ENCODE peak calls at places on chromosomes 4 and X, in nine cellular contexts. V is GM03348; Z is ovary; O is kidney epithelial cell; W is AG04449; U is left colon; L is colonic mucosa; D is AG20443; J is stimulated activated CD8-positive, alpha-beta memory T cell treated with anti-CD3 and anti-CD28 coated beads, Interleukin-12 subunit alpha, Interleukin-12 subunit beta, amount 100 ng/mL, for 1 hour. N is an unnamed sample.

GRCh38 chrX:26670521-26670920 is 454.6 kb downstream of the MAGEB5 start:
- DNase-seq in D (no peak), L (no peak), O (no peak), U (no peak), Z (no peak), V (no peak), W (no peak), J (no peak), N (no peak)

GRCh38 chr4:109730294-109731051 is 603 bp upstream of the PLA2G12A start:
- DNase-seq in W (no peak), U (peak), Z (no peak), D (peak), O (peak), V (peak), J (no peak), L (peak), N (peak)

GRCh38 chr4:138405439-138405838 is 163.3 kb upstream of the SLC7A11 start:
- DNase-seq in L (no peak), W (no peak), U (no peak), Z (no peak), O (peak), J (no peak), V (no peak), D (no peak), N (no peak)

GRCh38 chr4:186946682-186947294 is 223.1 kb upstream of the FAT1 start:
- DNase-seq in D (peak), U (peak), O (no peak), Z (no peak), V (no peak), W (no peak), L (peak), J (no peak), N (no peak)

GRCh38 chr4:17770845-17771244 is 10.6 kb downstream of the FAM184B start:
- DNase-seq in V (no peak), L (no peak), J (no peak), W (no peak), O (no peak), U (no peak), Z (no peak), D (no peak), N (no peak)

GRCh38 chrX:39337461-39337860 is 536.2 kb downstream of the MID1IP1 start:
- DNase-seq in O (no peak), J (no peak), Z (peak), W (no peak), L (no peak), D (no peak), V (no peak), U (no peak), N (no peak)

GRCh38 chr4:172998527-172999469 is 169.8 kb upstream of the GALNT7 start:
- DNase-seq in Z (no peak), J (no peak), D (peak), W (no peak), U (no peak), V (peak), L (no peak), O (peak), N (peak)

GRCh38 chr4:54746228-54746627 is 88.5 kb downstream of the KIT start:
- DNase-seq in Z (no peak), D (peak), U (no peak), W (peak), O (peak), L (no peak), J (no peak), V (peak), N (no peak)

GRCh38 chr4:8182858-8183725 is 16.0 kb upstream of the SH3TC1 start:
- DNase-seq in U (peak), Z (peak), J (no peak), L (peak), D (peak), V (peak), W (no peak), O (no peak), N (peak)

GRCh38 chr4:108774809-108775530 is 12.1 kb upstream of the ETNPPL start:
- DNase-seq in D (no peak), L (no peak), V (no peak), J (no peak), U (no peak), O (no peak), W (no peak), Z (no peak), N (no peak)

GRCh38 chr4:6281436-6282144 is 11.9 kb downstream of the WFS1 start:
- DNase-seq in Z (peak), L (no peak), W (no peak), D (no peak), U (no peak), J (no peak), V (no peak), O (no peak), N (no peak)

GRCh38 chrX:15384304-15384703 is at the start of gene VEGFD:
- DNase-seq in Z (no peak), U (no peak), D (peak), L (no peak), W (peak), J (no peak), O (no peak), V (peak), N (no peak)

GRCh38 chrX:152992120-152992519 is 1.8 kb downstream of the PNMA5 start:
- DNase-seq in W (no peak), Z (no peak), D (no peak), U (no peak), O (no peak), L (no peak), V (no peak), J (no peak), N (no peak)

GRCh38 chrX:15947648-15948317 is 93.2 kb upstream of the AP1S2 start:
- DNase-seq in J (no peak), U (no peak), L (no peak), D (peak), Z (no peak), V (peak), O (no peak), W (no peak), N (peak)

N was measured in osteoblast.